ENCODE peak calls at places on chromosomes 4 and X, in six cellular contexts. C, B, K, J, Q and Y are unnamed samples.

GRCh38 chr4:64079316-64079715 is 329.9 kb downstream of the TECRL start:
- DNase-seq in C (no peak), B (no peak), K (no peak), J (no peak), Q (no peak), Y (no peak)

GRCh38 chr4:85884251-85884650 is 409.3 kb downstream of the ARHGAP24 start:
- DNase-seq in C (no peak), B (no peak), K (no peak), J (no peak), Q (no peak), Y (no peak)

GRCh38 chr4:78409612-78410202 is 141.9 kb upstream of the ANXA3 start:
- DNase-seq in C (no peak), B (no peak), K (no peak), J (no peak), Q (no peak), Y (no peak)

GRCh38 chr4:5471206-5471605 is 237.2 kb downstream of the EVC2 start:
- DNase-seq in C (no peak), B (no peak), K (no peak), J (no peak), Q (no peak), Y (no peak)

GRCh38 chr4:57078685-57079521 is 31.3 kb downstream of the IGFBP7 start:
- DNase-seq in C (peak; percentile 81), B (no peak), K (no peak), J (no peak), Q (no peak), Y (no peak)

GRCh38 chr4:23455482-23455881 is 434.4 kb downstream of the PPARGC1A start:
- DNase-seq in C (no peak), B (no peak), K (no peak), J (no peak), Q (no peak), Y (no peak)

GRCh38 chr4:5884804-5885203 is 8.1 kb downstream of the CRMP1 start:
- DNase-seq in C (no peak), B (no peak), K (no peak), J (no peak), Q (no peak), Y (no peak)

GRCh38 chr4:105305019-105305836 is 158.6 kb downstream of the TET2 start:
- DNase-seq in C (no peak), B (no peak), K (no peak), J (no peak), Q (no peak), Y (no peak)

GRCh38 chr4:182188622-182189021 is 54.6 kb upstream of the TENM3 start:
- DNase-seq in C (no peak), B (no peak), K (no peak), J (no peak), Q (no peak), Y (no peak)

GRCh38 chrX:16589211-16589610 is 60.7 kb upstream of the S100G start:
- DNase-seq in C (no peak), B (no peak), K (no peak), J (no peak), Q (no peak), Y (no peak)

GRCh38 chr4:147793569-147793968 is 61.7 kb downstream of the ARHGAP10 start:
- DNase-seq in C (no peak), B (no peak), K (no peak), J (no peak), Q (no peak), Y (no peak)

GRCh38 chrX:133250184-133251080 is 32.3 kb upstream of the TFDP3 start:
- DNase-seq in C (no peak), B (no peak), K (no peak), J (no peak), Q (no peak), Y (no peak)

GRCh38 chr4:87120411-87121162 is 99.8 kb downstream of the KLHL8 start:
- DNase-seq in C (peak; percentile 88), B (no peak), K (no peak), J (no peak), Q (no peak), Y (no peak)

GRCh38 chr4:15781427-15782095 is 3.4 kb downstream of the CD38 start:
- DNase-seq in C (no peak), B (no peak), K (no peak), J (no peak), Q (no peak), Y (no peak)

GRCh38 chr4:98570160-98570797 is 88.1 kb downstream of the TSPAN5 start:
- DNase-seq in C (no peak), B (no peak), K (no peak), J (no peak), Q (no peak), Y (no peak)

GRCh38 chr4:115851918-115852766 is 738.7 kb upstream of the NDST4 start:
- DNase-seq in C (no peak), B (no peak), K (peak; percentile 0), J (no peak), Q (peak; percentile 5), Y (peak; percentile 64)

GRCh38 chrX:141760761-141761160 is 62.2 kb upstream of the SPANXD start:
- DNase-seq in C (no peak), B (no peak), K (no peak), J (no peak), Q (no peak), Y (no peak)

GRCh38 chr4:158013858-158014257 is 159.0 kb downstream of the GASK1B start:
- DNase-seq in C (no peak), B (no peak), K (no peak), J (no peak), Q (no peak), Y (no peak)

GRCh38 chr4:147674496-147674895 is 9.5 kb downstream of the PRMT9 start:
- DNase-seq in C (no peak), B (no peak), K (no peak), J (no peak), Q (no peak), Y (no peak)

GRCh38 chrX:106862972-106863688 is 40.0 kb downstream of the RIPPLY1 start:
- DNase-seq in C (no peak), B (no peak), K (no peak), J (no peak), Q (peak; percentile 2), Y (peak; percentile 10)

GRCh38 chr4:169770411-169770810 is 12.7 kb upstream of the HPF1 start:
- DNase-seq in C (no peak), B (no peak), K (no peak), J (no peak), Q (no peak), Y (no peak)

GRCh38 chrX:29478336-29479069 is 736.9 kb upstream of the MAGEB2 start:
- DNase-seq in C (no peak), B (no peak), K (no peak), J (no peak), Q (peak; percentile 16), Y (peak; percentile 4)

GRCh38 chr4:140049924-140050681 is 103.9 kb downstream of the MAML3 start:
- DNase-seq in C (no peak), B (no peak), K (no peak), J (no peak), Q (peak; percentile 26), Y (peak; percentile 31)

GRCh38 chr4:52843958-52844357 is 18.2 kb upstream of the RASL11B start:
- DNase-seq in C (no peak), B (no peak), K (no peak), J (no peak), Q (peak; percentile 30), Y (no peak)

GRCh38 chr4:176883108-176883550 is 90.4 kb upstream of the VEGFC start:
- DNase-seq in C (no peak), B (no peak), K (no peak), J (no peak), Q (no peak), Y (no peak)

GRCh38 chr4:181030961-181031360 is 1212.2 kb upstream of the TENM3 start:
- DNase-seq in C (no peak), B (no peak), K (no peak), J (no peak), Q (no peak), Y (no peak)

GRCh38 chr4:141684785-141685184 is 48.4 kb downstream of the IL15 start:
- DNase-seq in C (no peak), B (no peak), K (no peak), J (no peak), Q (no peak), Y (no peak)